ENCODE peak calls at places on chromosomes 6 and 20, in seven cellular contexts. One of them, this sample, is unnamed.

GRCh38 chr6:40754481-40755045 is 167.4 kb upstream of the LRFN2 start:
- DNase-seq in bronchial epithelial cell: no peak
- DNase-seq in breast epithelium: no peak
- DNase-seq in ascending aorta: no peak
- DNase-seq in AG10803: no peak
- DNase-seq in brain microvascular endothelial cell: no peak
- DNase-seq in ovary: no peak
- DNase-seq in this sample: no peak

GRCh38 chr6:56497691-56498090 is 145.0 kb downstream of the DST start:
- DNase-seq in breast epithelium: no peak
- DNase-seq in brain microvascular endothelial cell: no peak
- DNase-seq in ascending aorta: no peak
- DNase-seq in AG10803: no peak
- DNase-seq in bronchial epithelial cell: no peak
- DNase-seq in ovary: no peak
- DNase-seq in this sample: no peak

GRCh38 chr20:38685853-38686473 is 38.3 kb upstream of the SLC32A1 start:
- DNase-seq in breast epithelium: no peak
- DNase-seq in ovary: no peak
- DNase-seq in ascending aorta: no peak
- DNase-seq in brain microvascular endothelial cell: peak
- DNase-seq in bronchial epithelial cell: peak
- DNase-seq in AG10803: peak
- DNase-seq in this sample: no peak

GRCh38 chr6:157595768-157596167 is 214.8 kb downstream of the ZDHHC14 start:
- DNase-seq in brain microvascular endothelial cell: no peak
- DNase-seq in bronchial epithelial cell: no peak
- DNase-seq in breast epithelium: no peak
- DNase-seq in AG10803: no peak
- DNase-seq in ascending aorta: no peak
- DNase-seq in ovary: no peak
- DNase-seq in this sample: no peak

GRCh38 chr6:170286934-170287265 is 4.0 kb downstream of the DLL1 start:
- DNase-seq in AG10803: no peak
- DNase-seq in ovary: no peak
- DNase-seq in brain microvascular endothelial cell: no peak
- DNase-seq in breast epithelium: no peak
- DNase-seq in ascending aorta: no peak
- DNase-seq in bronchial epithelial cell: no peak
- DNase-seq in this sample: no peak

GRCh38 chr6:157985378-157986155 is 3.9 kb downstream of the SYNJ2 start:
- DNase-seq in breast epithelium: peak
- DNase-seq in brain microvascular endothelial cell: no peak
- DNase-seq in bronchial epithelial cell: no peak
- DNase-seq in AG10803: no peak
- DNase-seq in ovary: no peak
- DNase-seq in ascending aorta: no peak
- DNase-seq in this sample: no peak

GRCh38 chr6:130120731-130121130 is 102.0 kb downstream of the SAMD3 start:
- DNase-seq in ascending aorta: no peak
- DNase-seq in ovary: no peak
- DNase-seq in brain microvascular endothelial cell: no peak
- DNase-seq in bronchial epithelial cell: no peak
- DNase-seq in AG10803: no peak
- DNase-seq in breast epithelium: no peak
- DNase-seq in this sample: no peak

GRCh38 chr20:21102691-21103311 is 3.4 kb downstream of the LINC00237 start:
- DNase-seq in breast epithelium: no peak
- DNase-seq in bronchial epithelial cell: no peak
- DNase-seq in brain microvascular endothelial cell: no peak
- DNase-seq in ascending aorta: no peak
- DNase-seq in AG10803: peak
- DNase-seq in ovary: no peak
- DNase-seq in this sample: peak

GRCh38 chr6:142966294-142966693 is 21.3 kb upstream of the HIVEP2 start:
- DNase-seq in ovary: no peak
- DNase-seq in breast epithelium: no peak
- DNase-seq in bronchial epithelial cell: no peak
- DNase-seq in brain microvascular endothelial cell: no peak
- DNase-seq in AG10803: no peak
- DNase-seq in ascending aorta: no peak
- DNase-seq in this sample: no peak

GRCh38 chr6:21738180-21739094 is 144.9 kb downstream of the SOX4 start:
- DNase-seq in bronchial epithelial cell: peak
- DNase-seq in breast epithelium: peak
- DNase-seq in ascending aorta: no peak
- DNase-seq in brain microvascular endothelial cell: no peak
- DNase-seq in AG10803: no peak
- DNase-seq in ovary: no peak
- DNase-seq in this sample: no peak

GRCh38 chr6:155213611-155214372 is 50.0 kb upstream of the CLDN20 start:
- DNase-seq in breast epithelium: no peak
- DNase-seq in bronchial epithelial cell: no peak
- DNase-seq in ovary: no peak
- DNase-seq in ascending aorta: no peak
- DNase-seq in brain microvascular endothelial cell: no peak
- DNase-seq in AG10803: no peak
- DNase-seq in this sample: no peak

GRCh38 chr20:53040678-53041674 is 68.8 kb downstream of the TSHZ2 start:
- DNase-seq in brain microvascular endothelial cell: no peak
- DNase-seq in AG10803: peak
- DNase-seq in breast epithelium: peak
- DNase-seq in ovary: peak
- DNase-seq in bronchial epithelial cell: peak
- DNase-seq in ascending aorta: no peak
- DNase-seq in this sample: no peak

GRCh38 chr6:53603381-53604121 is 58.6 kb upstream of the GCLC start:
- DNase-seq in AG10803: peak
- DNase-seq in brain microvascular endothelial cell: no peak
- DNase-seq in bronchial epithelial cell: no peak
- DNase-seq in breast epithelium: no peak
- DNase-seq in ovary: no peak
- DNase-seq in ascending aorta: no peak
- DNase-seq in this sample: no peak

GRCh38 chr6:43916924-43917877 is 147.2 kb downstream of the VEGFA start:
- DNase-seq in AG10803: peak
- DNase-seq in bronchial epithelial cell: no peak
- DNase-seq in ovary: peak
- DNase-seq in breast epithelium: no peak
- DNase-seq in brain microvascular endothelial cell: no peak
- DNase-seq in ascending aorta: no peak
- DNase-seq in this sample: no peak

GRCh38 chr6:33967966-33968724 is 164.3 kb upstream of the MLN start:
- DNase-seq in ascending aorta: no peak
- DNase-seq in AG10803: peak
- DNase-seq in bronchial epithelial cell: no peak
- DNase-seq in ovary: no peak
- DNase-seq in brain microvascular endothelial cell: no peak
- DNase-seq in breast epithelium: no peak
- DNase-seq in this sample: no peak

GRCh38 chr6:159193923-159194322 is 24.7 kb downstream of the FNDC1 start:
- DNase-seq in bronchial epithelial cell: peak
- DNase-seq in breast epithelium: no peak
- DNase-seq in ascending aorta: no peak
- DNase-seq in AG10803: peak
- DNase-seq in brain microvascular endothelial cell: no peak
- DNase-seq in ovary: no peak
- DNase-seq in this sample: no peak

GRCh38 chr20:49636447-49636846 is 68.5 kb upstream of the PTGIS start:
- DNase-seq in breast epithelium: no peak
- DNase-seq in ascending aorta: no peak
- DNase-seq in brain microvascular endothelial cell: no peak
- DNase-seq in AG10803: no peak
- DNase-seq in ovary: no peak
- DNase-seq in bronchial epithelial cell: no peak
- DNase-seq in this sample: no peak

DNA sequence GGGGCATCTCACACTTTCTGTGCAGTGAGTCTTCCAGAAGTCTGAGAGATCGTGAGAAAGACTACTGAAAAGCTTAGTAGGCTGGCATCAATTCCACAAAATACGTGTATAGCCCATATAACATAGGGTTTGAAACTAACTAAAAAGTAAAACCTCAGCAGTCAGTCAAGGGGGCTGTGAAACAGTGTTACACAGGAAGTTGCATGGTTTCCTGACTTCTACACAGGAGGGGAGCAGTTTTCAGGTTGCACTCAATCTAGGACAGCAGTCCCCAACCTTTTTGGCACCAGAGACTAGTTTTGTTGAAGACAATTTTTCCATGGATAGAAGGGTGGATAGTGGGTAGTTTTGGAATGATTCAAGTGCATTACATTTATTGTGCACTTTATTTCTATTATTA is 4.7 kb upstream of the LY86 start:
- DNase-seq in brain microvascular endothelial cell: no peak
- DNase-seq in ovary: no peak
- DNase-seq in AG10803: no peak
- DNase-seq in breast epithelium: no peak
- DNase-seq in bronchial epithelial cell: no peak
- DNase-seq in ascending aorta: no peak
- DNase-seq in this sample: peak
- H3K4me3 ChIP-seq in brain microvascular endothelial cell: no peak
- H3K4me3 ChIP-seq in ovary: no peak
- H3K4me3 ChIP-seq in AG10803: no peak
- H3K4me3 ChIP-seq in breast epithelium: no peak
- H3K4me3 ChIP-seq in bronchial epithelial cell: no peak
- H3K4me3 ChIP-seq in ascending aorta: no peak
- H3K4me3 ChIP-seq in this sample: peak

GRCh38 chr20:3436864-3437574 is 29.6 kb upstream of the DNAAF9 start:
- DNase-seq in breast epithelium: no peak
- DNase-seq in bronchial epithelial cell: no peak
- DNase-seq in ovary: no peak
- DNase-seq in AG10803: no peak
- DNase-seq in brain microvascular endothelial cell: no peak
- DNase-seq in ascending aorta: no peak
- DNase-seq in this sample: no peak
- TF ChIP-seq CTCF in breast epithelium: no peak
- TF ChIP-seq CTCF in bronchial epithelial cell: no peak
- TF ChIP-seq CTCF in ovary: no peak
- TF ChIP-seq CTCF in AG10803: no peak
- TF ChIP-seq CTCF in brain microvascular endothelial cell: no peak
- TF ChIP-seq CTCF in ascending aorta: no peak
- TF ChIP-seq CTCF in this sample: no peak

GRCh38 chr20:62367136-62367482 is at the start of gene LAMA5:
- DNase-seq in ovary: no peak
- DNase-seq in bronchial epithelial cell: no peak
- DNase-seq in brain microvascular endothelial cell: no peak
- DNase-seq in breast epithelium: no peak
- DNase-seq in AG10803: no peak
- DNase-seq in ascending aorta: no peak
- DNase-seq in this sample: no peak

GRCh38 chr20:62364911-62365736 is 2.0 kb downstream of the LAMA5 start:
- DNase-seq in ovary: no peak
- DNase-seq in bronchial epithelial cell: no peak
- DNase-seq in ascending aorta: peak
- DNase-seq in breast epithelium: no peak
- DNase-seq in brain microvascular endothelial cell: no peak
- DNase-seq in AG10803: no peak
- DNase-seq in this sample: no peak

GRCh38 chr20:62367483-62368302 is 581 bp upstream of the LAMA5 start:
- DNase-seq in breast epithelium: no peak
- DNase-seq in brain microvascular endothelial cell: no peak
- DNase-seq in AG10803: no peak
- DNase-seq in ascending aorta: no peak
- DNase-seq in bronchial epithelial cell: no peak
- DNase-seq in ovary: no peak
- DNase-seq in this sample: no peak

GRCh38 chr20:62365814-62366369 is 1.2 kb downstream of the LAMA5 start:
- DNase-seq in breast epithelium: no peak
- DNase-seq in bronchial epithelial cell: peak
- DNase-seq in brain microvascular endothelial cell: no peak
- DNase-seq in ovary: no peak
- DNase-seq in AG10803: no peak
- DNase-seq in ascending aorta: no peak
- DNase-seq in this sample: no peak

DNA sequence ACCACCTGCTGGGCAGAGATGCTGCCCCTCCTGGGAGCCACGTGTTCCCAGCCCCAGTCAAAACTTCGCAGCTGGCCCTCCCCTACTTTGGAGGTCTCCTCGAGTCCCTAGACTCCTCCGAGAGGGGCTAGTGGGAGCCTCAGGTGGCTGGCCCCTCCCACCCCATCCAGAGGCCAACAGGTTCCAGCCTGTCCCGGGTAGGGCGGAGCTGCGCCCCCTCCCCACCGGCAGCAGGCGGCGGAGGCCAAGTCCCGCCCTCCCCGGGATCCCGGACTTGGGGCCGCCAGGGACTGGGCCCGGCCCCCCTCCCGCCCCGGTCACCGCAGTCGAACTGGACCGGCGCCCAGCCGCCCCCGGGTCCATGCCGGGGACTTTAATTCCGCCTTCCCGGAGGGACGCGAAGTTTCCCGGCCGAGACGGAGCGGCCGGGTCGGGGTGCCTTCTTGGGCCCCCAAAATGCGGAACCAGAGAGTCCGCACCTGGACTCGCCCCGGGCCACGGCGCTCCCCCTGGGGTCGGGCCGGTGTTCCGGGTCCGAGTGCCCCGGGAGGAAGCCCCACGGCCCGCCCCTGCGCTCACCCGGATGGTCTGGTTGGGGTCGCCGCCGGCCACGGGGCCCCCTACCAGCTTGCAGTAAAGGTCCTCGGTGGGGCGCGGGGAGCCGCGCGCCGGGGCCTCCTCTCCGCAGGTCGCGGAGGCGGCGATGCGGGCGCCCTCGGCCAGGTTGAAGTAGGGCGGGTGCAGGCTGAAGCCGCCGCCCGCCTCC is 559 bp downstream of the LAMA5 start:
- DNase-seq in brain microvascular endothelial cell: no peak
- DNase-seq in bronchial epithelial cell: no peak
- DNase-seq in ascending aorta: no peak
- DNase-seq in AG10803: no peak
- DNase-seq in ovary: no peak
- DNase-seq in breast epithelium: no peak
- DNase-seq in this sample: no peak
- H3K4me3 ChIP-seq in brain microvascular endothelial cell: peak
- H3K4me3 ChIP-seq in bronchial epithelial cell: peak
- H3K4me3 ChIP-seq in ascending aorta: peak
- H3K4me3 ChIP-seq in AG10803: peak
- H3K4me3 ChIP-seq in ovary: peak
- H3K4me3 ChIP-seq in breast epithelium: peak
- H3K4me3 ChIP-seq in this sample: peak

GRCh38 chr6:120055071-120055470 is 705.5 kb upstream of the MAN1A1 start:
- DNase-seq in brain microvascular endothelial cell: no peak
- DNase-seq in ascending aorta: no peak
- DNase-seq in breast epithelium: no peak
- DNase-seq in AG10803: no peak
- DNase-seq in ovary: no peak
- DNase-seq in bronchial epithelial cell: no peak
- DNase-seq in this sample: no peak

GRCh38 chr6:120058410-120058809 is 708.8 kb upstream of the MAN1A1 start:
- DNase-seq in bronchial epithelial cell: no peak
- DNase-seq in breast epithelium: no peak
- DNase-seq in ovary: no peak
- DNase-seq in AG10803: no peak
- DNase-seq in brain microvascular endothelial cell: no peak
- DNase-seq in ascending aorta: no peak
- DNase-seq in this sample: no peak

DNA sequence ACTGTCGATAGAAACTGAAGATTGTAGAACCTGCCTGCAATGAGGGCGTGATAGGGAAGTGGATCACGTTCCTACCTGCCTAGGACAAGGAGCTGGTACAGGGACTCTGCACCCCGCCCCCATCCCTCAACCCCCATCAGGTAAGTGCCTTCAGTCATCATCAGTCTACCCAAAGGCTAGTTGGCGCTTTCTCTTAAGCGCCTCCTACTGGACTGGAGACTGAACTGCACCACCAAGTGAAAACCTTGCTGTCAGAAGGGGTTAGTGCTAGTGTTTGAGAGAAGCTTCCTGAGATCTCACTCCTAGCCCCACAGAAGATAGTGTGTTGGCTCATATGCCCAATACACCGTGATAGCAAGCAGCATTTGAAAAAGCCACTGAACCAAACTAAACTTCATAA is 706.5 kb upstream of the MAN1A1 start:
- DNase-seq in ascending aorta: no peak
- DNase-seq in ovary: no peak
- DNase-seq in breast epithelium: no peak
- DNase-seq in bronchial epithelial cell: peak
- DNase-seq in brain microvascular endothelial cell: no peak
- DNase-seq in AG10803: no peak
- DNase-seq in this sample: peak
- TF ChIP-seq CTCF in ascending aorta: no peak
- TF ChIP-seq CTCF in ovary: no peak
- TF ChIP-seq CTCF in breast epithelium: no peak
- TF ChIP-seq CTCF in bronchial epithelial cell: peak
- TF ChIP-seq CTCF in brain microvascular endothelial cell: peak
- TF ChIP-seq CTCF in AG10803: peak
- TF ChIP-seq CTCF in this sample: peak